ENCODE peak calls at places on chromosomes 13 and 19, in ten cellular contexts. J, R, P, S, N, Y, Z, V, I and E are unnamed samples.

GRCh38 chr13:44818428-44818827 is 170.8 kb downstream of the NUFIP1 start:
- DNase-seq in V (no peak), N (peak), J (no peak), P (no peak), Z (no peak), S (no peak), R (peak), Y (no peak), I (peak), E (peak)

GRCh38 chr19:4482721-4483120 is 10.6 kb downstream of the HDGFL2 start:
- DNase-seq in Z (no peak), P (no peak), V (no peak), J (no peak), I (no peak), N (no peak), Y (no peak), S (no peak), R (no peak), E (no peak)

GRCh38 chr13:41006296-41006695 is 12.8 kb downstream of the ELF1 start:
- DNase-seq in Y (no peak), V (no peak), J (no peak), P (no peak), S (no peak), Z (no peak), R (no peak), I (no peak), N (no peak), E (no peak)

GRCh38 chr19:30942636-30943035 is 406.6 kb downstream of the TSHZ3 start:
- DNase-seq in R (no peak), I (no peak), J (no peak), N (no peak), Z (no peak), Y (no peak), S (no peak), V (no peak), P (no peak), E (no peak)

GRCh38 chr13:68810660-68811059 is 1297.0 kb upstream of the ATXN8OS start:
- DNase-seq in R (peak), V (no peak), N (no peak), Y (no peak), Z (no peak), P (no peak), I (peak), J (no peak), S (no peak), E (no peak)

GRCh38 chr19:9037415-9038062 is 27.3 kb upstream of the MUC16 start:
- DNase-seq in Z (no peak), P (peak), Y (no peak), R (no peak), I (no peak), N (no peak), V (peak), S (no peak), J (no peak), E (no peak)

GRCh38 chr13:105984236-105984635 is 551.2 kb downstream of the EFNB2 start:
- DNase-seq in S (no peak), J (no peak), Z (no peak), V (no peak), I (peak), R (no peak), Y (no peak), P (no peak), N (no peak), E (no peak)

GRCh38 chr19:57583521-57584416 is at the start of gene ZIK1:
- DNase-seq in I (no peak), Z (peak), R (no peak), J (peak), P (peak), S (peak), V (peak), Y (peak), N (peak), E (peak)

GRCh38 chr13:52156724-52157251 is 2.6 kb downstream of the NEK3 start:
- DNase-seq in J (no peak), P (no peak), Z (no peak), I (no peak), R (no peak), N (peak), V (no peak), S (no peak), Y (no peak), E (no peak)

GRCh38 chr13:39870197-39870746 is 214.8 kb downstream of the COG6 start:
- DNase-seq in N (no peak), S (no peak), Z (no peak), I (no peak), V (no peak), Y (no peak), R (no peak), P (no peak), J (no peak), E (no peak)

GRCh38 chr19:51746731-51747130 is 4.9 kb downstream of the FPR1 start:
- DNase-seq in I (no peak), S (no peak), Y (no peak), J (no peak), Z (no peak), N (no peak), P (no peak), V (no peak), R (no peak), E (no peak)

DNA sequence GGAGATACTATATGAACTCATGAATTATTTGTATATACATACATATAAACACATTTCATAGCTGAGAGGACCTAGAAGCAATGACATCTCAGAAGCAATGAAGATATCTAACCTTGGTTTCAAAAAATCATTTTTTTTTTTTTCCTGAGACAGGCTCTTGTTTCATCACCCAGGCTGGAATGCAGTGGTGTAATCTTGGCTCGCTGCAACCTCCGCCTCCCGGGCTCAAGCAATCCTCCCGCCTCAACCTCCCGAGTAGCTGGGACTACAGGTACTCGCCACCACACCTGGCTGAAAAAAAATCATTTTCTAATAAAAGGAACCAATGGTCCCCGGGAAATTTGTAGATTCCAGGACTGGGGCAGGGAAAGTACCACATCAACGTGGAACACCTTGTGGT is 4.0 kb downstream of the ZNF565 start:
- DNase-seq in S (no peak), V (no peak), Z (no peak), J (no peak), P (no peak), I (no peak), Y (no peak), N (peak), R (no peak), E (no peak)
- TF ChIP-seq CTCF in S (no peak), V (no peak), Z (no peak), J (no peak), P (no peak), I (no peak), Y (no peak), N (no peak), R (no peak), E (no peak)

GRCh38 chr13:100588350-100589177 is at the start of gene GGACT:
- DNase-seq in S (peak), J (no peak), N (peak), Y (peak), R (peak), I (peak), Z (no peak), P (peak), V (peak), E (peak)
- TF ChIP-seq CTCF in S (peak), J (peak), N (no peak), Y (peak), R (peak), I (peak), Z (peak), P (peak), V (peak), E (peak)

DNA sequence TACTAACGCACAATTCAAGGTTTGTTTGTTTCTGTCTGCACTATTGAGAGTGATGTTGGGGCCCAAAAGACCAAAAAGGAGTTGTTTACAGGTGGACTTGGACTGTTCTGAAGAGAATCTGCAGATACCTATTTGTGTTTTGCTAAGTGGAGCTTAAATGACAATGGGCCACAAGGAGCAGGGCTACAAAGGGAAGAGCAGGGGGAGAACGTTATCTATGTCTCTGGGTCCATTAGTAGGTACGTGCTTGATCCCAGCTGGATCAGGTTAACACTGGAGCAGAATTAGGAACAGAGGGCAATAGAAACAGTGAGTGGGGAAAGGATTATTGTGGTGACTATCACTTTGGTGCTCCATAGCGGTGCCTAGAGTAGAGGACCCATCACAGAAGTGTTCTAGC is 22.5 kb downstream of the NBEA start:
- DNase-seq in R (no peak), I (no peak), V (no peak), S (no peak), Z (no peak), P (no peak), Y (no peak), N (no peak), J (no peak), E (no peak)
- TF ChIP-seq CTCF in R (no peak), I (no peak), V (no peak), S (no peak), Z (no peak), P (no peak), Y (no peak), N (no peak), J (no peak), E (no peak)

GRCh38 chr13:99269627-99270252 is 11.6 kb upstream of the GPR18 start:
- DNase-seq in R (peak), Z (peak), N (peak), P (no peak), V (no peak), I (peak), J (peak), Y (no peak), S (peak), E (no peak)
- TF ChIP-seq CTCF in R (peak), Z (peak), N (peak), P (peak), V (peak), I (peak), J (peak), Y (peak), S (peak), E (peak)

GRCh38 chr19:942133-942645 is 16.4 kb downstream of the ARID3A start:
- DNase-seq in I (no peak), P (no peak), Z (no peak), Y (no peak), N (no peak), S (no peak), R (no peak), V (no peak), J (no peak), E (no peak)

GRCh38 chr19:941292-942132 is 15.7 kb downstream of the ARID3A start:
- DNase-seq in J (no peak), I (no peak), S (no peak), N (no peak), Y (no peak), Z (no peak), P (no peak), V (no peak), R (no peak), E (no peak)

GRCh38 chr19:939439-939838 is 13.6 kb downstream of the ARID3A start:
- DNase-seq in R (no peak), Y (no peak), Z (no peak), S (no peak), N (no peak), P (no peak), I (no peak), J (no peak), V (no peak), E (no peak)

GRCh38 chr19:939922-940321 is 14.1 kb downstream of the ARID3A start:
- DNase-seq in P (no peak), N (no peak), J (no peak), V (no peak), Z (no peak), Y (no peak), R (no peak), I (no peak), S (no peak), E (no peak)

GRCh38 chr19:940591-941291 is 14.9 kb downstream of the ARID3A start:
- DNase-seq in Z (no peak), I (peak), J (peak), Y (peak), S (peak), R (peak), N (no peak), P (peak), V (peak), E (no peak)
- TF ChIP-seq CTCF in Z (no peak), I (no peak), J (no peak), Y (no peak), S (no peak), R (no peak), N (no peak), P (no peak), V (no peak), E (no peak)

GRCh38 chr13:61247149-61247936 is 168.3 kb downstream of the PCDH20 start:
- DNase-seq in Z (no peak), R (no peak), S (no peak), I (no peak), V (no peak), P (no peak), J (no peak), N (no peak), Y (no peak), E (no peak)
- TF ChIP-seq CTCF in Z (no peak), R (no peak), S (no peak), I (no peak), V (no peak), P (no peak), J (no peak), N (no peak), Y (no peak), E (no peak)

GRCh38 chr13:49247722-49248432 is at the start of gene CDADC1:
- DNase-seq in P (peak), R (peak), I (peak), N (peak), S (peak), Y (peak), Z (peak), J (peak), V (peak), E (peak)
- TF ChIP-seq CTCF in P (peak), R (no peak), I (no peak), N (no peak), S (no peak), Y (no peak), Z (no peak), J (no peak), V (peak), E (peak)